ENCODE peak calls at places on chromosomes 13 and 19, in nine cellular contexts. S is psoas muscle, X is fibroblast of lung, D is cardiac fibroblast, F is fibroblast of the aortic adventitia, M is HFF-Myc, T is lower leg skin, R is MM.1S, L is SK-N-SH. Q is an unnamed sample.

GRCh38 chr13:40179421-40179820 is 487.0 kb downstream of the FOXO1 start:
- DNase-seq in S (no peak), X (no peak), D (no peak), F (no peak), M (no peak), T (no peak), R (no peak), L (no peak), Q (no peak)

GRCh38 chr13:75489502-75490263 is 7.7 kb upstream of the TBC1D4 start:
- DNase-seq in S (no peak), X (peak; percentile 79), D (peak; percentile 80), F (peak; percentile 40), M (no peak), T (no peak), R (peak; percentile 68), L (no peak), Q (peak; percentile 42)

GRCh38 chr19:10219678-10220077 is 11.5 kb downstream of the S1PR2 start:
- DNase-seq in S (no peak), X (peak; percentile 44), D (peak; percentile 52), F (peak; percentile 46), M (no peak), T (no peak), R (peak; percentile 98), L (no peak), Q (peak; percentile 85)

GRCh38 chr13:37109080-37109678 is 3.7 kb upstream of the CSNK1A1L start:
- DNase-seq in S (no peak), X (peak; percentile 45), D (peak; percentile 73), F (peak; percentile 80), M (peak; percentile 30), T (no peak), R (no peak), L (peak; percentile 26), Q (no peak)

GRCh38 chr19:35512831-35513230 is 618 bp downstream of the DMKN start:
- DNase-seq in S (no peak), X (no peak), D (no peak), F (no peak), M (no peak), T (no peak), R (no peak), L (no peak), Q (no peak)

GRCh38 chr19:2385053-2385721 is 25.1 kb downstream of the TMPRSS9 start:
- DNase-seq in S (peak; percentile 27), X (peak; percentile 85), D (peak; percentile 58), F (peak; percentile 63), M (peak; percentile 99), T (no peak), R (no peak), L (peak; percentile 95), Q (no peak)

GRCh38 chr19:5891938-5892771 is 11.4 kb downstream of the NDUFA11 start:
- DNase-seq in S (no peak), X (peak; percentile 39), D (peak; percentile 57), F (peak; percentile 33), M (no peak), T (no peak), R (no peak), L (peak; percentile 83), Q (no peak)

GRCh38 chr19:44332145-44332544 is 24.3 kb downstream of the ZNF112 start:
- DNase-seq in S (no peak), X (no peak), D (no peak), F (no peak), M (no peak), T (no peak), R (no peak), L (no peak), Q (no peak)

GRCh38 chr19:38061294-38061693 is 154.3 kb downstream of the SIPA1L3 start:
- DNase-seq in S (no peak), X (peak; percentile 85), D (peak; percentile 57), F (peak; percentile 59), M (peak; percentile 79), T (no peak), R (no peak), L (no peak), Q (no peak)

GRCh38 chr13:80262051-80262695 is 78.8 kb downstream of the SPRY2 start:
- DNase-seq in S (no peak), X (no peak), D (no peak), F (no peak), M (no peak), T (no peak), R (no peak), L (no peak), Q (no peak)

GRCh38 chr13:98549006-98549727 is 27.7 kb downstream of the STK24 start:
- DNase-seq in S (no peak), X (peak; percentile 89), D (peak; percentile 76), F (peak; percentile 76), M (peak; percentile 86), T (no peak), R (no peak), L (no peak), Q (no peak)

GRCh38 chr19:46674416-46675178 is 13.6 kb upstream of the DACT3 start:
- DNase-seq in S (no peak), X (peak; percentile 25), D (no peak), F (no peak), M (no peak), T (no peak), R (no peak), L (peak; percentile 79), Q (no peak)

GRCh38 chr19:2371656-2372055 is 11.6 kb downstream of the TMPRSS9 start:
- DNase-seq in S (no peak), X (no peak), D (peak; percentile 7), F (no peak), M (no peak), T (no peak), R (no peak), L (no peak), Q (no peak)

GRCh38 chr13:102033719-102034446 is 368.0 kb downstream of the FGF14 start:
- DNase-seq in S (no peak), X (no peak), D (no peak), F (no peak), M (no peak), T (no peak), R (no peak), L (no peak), Q (no peak)

GRCh38 chr19:3626473-3627350 is at the start of gene CACTIN:
- DNase-seq in S (peak; percentile 99), X (peak; percentile 97), D (peak; percentile 99), F (peak; percentile 98), M (peak; percentile 91), T (peak; percentile 100), R (peak; percentile 100), L (peak; percentile 100), Q (peak; percentile 93)
- TF ChIP-seq CTCF in S (no peak), X (no peak), D (no peak), F (no peak), M (no peak), T (no peak), R (no peak), L (no peak), Q (no peak)

DNA sequence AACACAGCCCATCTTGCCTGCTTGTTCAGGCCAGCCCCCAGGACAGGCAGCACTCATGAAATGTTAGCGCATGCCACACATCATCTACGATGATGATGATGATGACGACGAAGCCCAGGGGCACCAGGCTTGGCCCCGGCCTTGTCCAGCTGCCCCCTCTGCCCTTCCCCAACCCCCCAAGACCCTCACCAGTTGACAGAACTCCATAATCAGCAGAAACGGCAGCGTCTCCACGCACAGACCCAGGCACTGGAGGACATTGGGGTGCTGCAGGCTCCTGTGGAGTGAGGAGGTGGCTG is 9.0 kb downstream of the LMTK3 start:
- DNase-seq in S (no peak), X (no peak), D (no peak), F (no peak), M (no peak), T (no peak), R (no peak), L (no peak), Q (no peak)
- H3K4me3 ChIP-seq in S (no peak overlapping the region), X (no peak overlapping the region), D (no peak overlapping the region), F (no peak overlapping the region), M (no peak overlapping the region), T (no peak overlapping the region), R (peak overlapping the region; percentile 15), L (no peak overlapping the region), Q (no peak overlapping the region)

GRCh38 chr19:57576661-57577060 is 2.0 kb downstream of the ZNF416 start:
- DNase-seq in S (no peak), X (no peak), D (no peak), F (no peak), M (no peak), T (no peak), R (no peak), L (no peak), Q (no peak)

GRCh38 chr19:57583104-57583520 is 833 bp upstream of the ZIK1 start:
- DNase-seq in S (no peak), X (no peak), D (no peak), F (no peak), M (no peak), T (peak; percentile 80), R (no peak), L (no peak), Q (no peak)

GRCh38 chr19:57583521-57584416 is at the start of gene ZIK1:
- DNase-seq in S (peak; percentile 86), X (peak; percentile 91), D (peak; percentile 93), F (peak; percentile 90), M (peak; percentile 49), T (peak; percentile 97), R (no peak), L (peak; percentile 97), Q (peak; percentile 87)

GRCh38 chr19:57578487-57579205 is at the start of gene ZNF416:
- DNase-seq in S (peak; percentile 96), X (peak; percentile 97), D (peak; percentile 99), F (peak; percentile 99), M (peak; percentile 97), T (peak; percentile 99), R (peak; percentile 98), L (peak; percentile 98), Q (peak; percentile 99)
- TF ChIP-seq CTCF in S (peak; percentile 17), X (peak; percentile 13), D (peak; percentile 7), F (peak; percentile 3), M (no peak), T (no peak), R (peak; percentile 27), L (peak; percentile 38), Q (peak; percentile 1)

GRCh38 chr19:1248454-1249297 is at the start of gene MIDN:
- DNase-seq in S (peak; percentile 91), X (peak; percentile 86), D (peak; percentile 95), F (peak; percentile 88), M (no peak), T (peak; percentile 96), R (peak; percentile 88), L (peak; percentile 87), Q (no peak)

GRCh38 chr19:1250374-1251232 is 2.2 kb downstream of the MIDN start:
- DNase-seq in S (no peak), X (peak; percentile 67), D (peak; percentile 86), F (peak; percentile 63), M (no peak), T (peak; percentile 91), R (no peak), L (peak; percentile 73), Q (no peak)

GRCh38 chr19:1251233-1251502 is 2.8 kb downstream of the MIDN start:
- DNase-seq in S (no peak), X (peak; percentile 72), D (peak; percentile 80), F (peak; percentile 63), M (no peak), T (no peak), R (no peak), L (peak; percentile 62), Q (no peak)

GRCh38 chr19:1249298-1249989 is 1.1 kb downstream of the MIDN start:
- DNase-seq in S (peak; percentile 94), X (peak; percentile 91), D (peak; percentile 98), F (peak; percentile 96), M (no peak), T (peak; percentile 98), R (peak; percentile 95), L (peak; percentile 92), Q (no peak)

DNA sequence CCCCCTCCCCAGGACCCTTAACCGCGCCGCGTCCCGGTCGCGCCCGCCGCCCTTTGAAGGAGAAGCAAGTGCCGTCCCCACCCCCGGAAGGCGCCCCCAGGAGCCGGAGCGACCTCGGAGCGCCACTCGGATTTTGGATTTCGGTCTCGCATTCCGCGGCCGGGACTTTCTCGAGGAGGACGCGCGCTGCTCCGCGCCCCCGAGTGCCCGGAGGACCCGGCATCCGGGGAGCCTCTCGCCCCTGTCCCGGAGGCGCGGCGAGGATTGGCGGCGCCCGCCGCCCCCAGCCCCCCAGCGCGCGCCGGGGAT is 1.6 kb downstream of the MIDN start:
- DNase-seq in S (no peak), X (no peak), D (no peak), F (no peak), M (no peak), T (no peak), R (no peak), L (no peak), Q (no peak)
- H3K4me3 ChIP-seq in S (peak overlapping the region; percentile 80), X (peak overlapping the region; percentile 92), D (peak overlapping the region; percentile 61), F (peak overlapping the region; percentile 86), M (peak overlapping the region; percentile 77), T (peak overlapping the region; percentile 75), R (peak overlapping the region; percentile 66), L (peak overlapping the region; percentile 79), Q (peak overlapping the region; percentile 80)

Q was measured in GM12864.